ENCODE peak calls at places on chromosomes 7 and 10, in six cellular contexts. G, B, U, H, Z and S are unnamed samples.

GRCh38 chr7:130274983-130275649 is 8.5 kb downstream of the CPA2 start:
- DNase-seq in Z (no peak), G (no peak), B (no peak), U (no peak), H (no peak), S (no peak)

GRCh38 chr10:79298403-79299244 is 48.6 kb upstream of the PPIF start:
- DNase-seq in B (no peak), H (no peak), G (no peak), Z (no peak), U (peak), S (no peak)

GRCh38 chr7:143205560-143206293 is 16.1 kb upstream of the TAS2R40 start:
- DNase-seq in H (peak), B (no peak), Z (peak), U (peak), G (no peak), S (no peak)

GRCh38 chr10:24449334-24449740 is 240.4 kb downstream of the KIAA1217 start:
- DNase-seq in Z (no peak), G (no peak), U (peak), H (no peak), B (no peak), S (no peak)

GRCh38 chr10:49571419-49571818 is 32.5 kb upstream of the ERCC6 start:
- DNase-seq in G (no peak), U (no peak), H (no peak), Z (no peak), B (no peak), S (no peak)

GRCh38 chr7:101828308-101829020 is 11.0 kb downstream of the CUX1 start:
- DNase-seq in Z (no peak), U (no peak), B (no peak), H (no peak), G (peak), S (no peak)

GRCh38 chr7:97680622-97681021 is 51.3 kb upstream of the TAC1 start:
- DNase-seq in Z (no peak), G (no peak), H (no peak), U (no peak), B (no peak), S (no peak)

GRCh38 chr7:28430626-28431025 is 18.3 kb downstream of the CREB5 start:
- DNase-seq in Z (no peak), U (no peak), G (no peak), H (no peak), B (no peak), S (no peak)

GRCh38 chr10:75400769-75401568 is 595 bp downstream of the ZNF503 start:
- DNase-seq in G (peak), Z (peak), U (peak), H (peak), B (no peak), S (no peak)

GRCh38 chr7:13407911-13408310 is 581.6 kb downstream of the ETV1 start:
- DNase-seq in H (no peak), B (no peak), U (no peak), Z (no peak), G (no peak), S (no peak)

GRCh38 chr10:30518907-30519306 is 84.9 kb downstream of the MAP3K8 start:
- DNase-seq in Z (no peak), U (no peak), H (no peak), B (no peak), G (no peak), S (no peak)

GRCh38 chr7:107891619-107892366 is 810 bp downstream of the DLD start:
- DNase-seq in U (peak), G (no peak), H (no peak), B (no peak), Z (no peak), S (no peak)

GRCh38 chr7:104951546-104951945 is 62.5 kb upstream of the KMT2E start:
- DNase-seq in Z (no peak), G (no peak), U (peak), H (no peak), B (no peak), S (no peak)

GRCh38 chr7:52269669-52270068 is 765.8 kb upstream of the POM121L12 start:
- DNase-seq in Z (no peak), B (no peak), U (no peak), H (no peak), G (no peak), S (no peak)

GRCh38 chr10:72320676-72321247 is 34.0 kb downstream of the DNAJB12 start:
- DNase-seq in H (peak), Z (peak), U (peak), B (peak), G (no peak), S (no peak)

GRCh38 chr10:24851595-24851994 is 100.8 kb downstream of the PRTFDC1 start:
- DNase-seq in B (no peak), H (no peak), U (peak), G (no peak), Z (peak), S (peak)

GRCh38 chr10:16746856-16747255 is 70.4 kb downstream of the RSU1 start:
- DNase-seq in Z (no peak), B (no peak), U (no peak), G (no peak), H (no peak), S (no peak)

GRCh38 chr7:105799677-105800076 is 76.7 kb downstream of the ATXN7L1 start:
- DNase-seq in Z (no peak), B (no peak), G (no peak), U (no peak), H (peak), S (no peak)

GRCh38 chr10:131858118-131858515 is 42.7 kb upstream of the PPP2R2D start:
- DNase-seq in B (no peak), G (peak), Z (no peak), U (no peak), H (no peak), S (no peak)

GRCh38 chr10:59508956-59509355 is 146.6 kb upstream of the FAM13C start:
- DNase-seq in U (no peak), Z (no peak), H (no peak), B (no peak), G (no peak), S (no peak)

GRCh38 chr7:94701555-94701973 is 45.6 kb upstream of the SGCE start:
- DNase-seq in U (peak), B (no peak), G (no peak), Z (no peak), H (no peak), S (no peak)

GRCh38 chr7:144821069-144821468 is 14.8 kb downstream of the TPK1 start:
- DNase-seq in G (no peak), B (no peak), Z (no peak), H (no peak), U (no peak), S (no peak)

GRCh38 chr10:49309691-49310371 is 10.9 kb downstream of the C10orf71 start:
- DNase-seq in H (no peak), B (peak), Z (no peak), G (peak), U (no peak), S (no peak)

GRCh38 chr10:100637785-100638184 is 102.0 kb downstream of the HIF1AN start:
- DNase-seq in Z (no peak), B (no peak), H (no peak), G (no peak), U (peak), S (no peak)

GRCh38 chr10:35304649-35305048 is 31.7 kb upstream of the CCNY start:
- DNase-seq in U (no peak), B (no peak), G (no peak), H (no peak), Z (no peak), S (no peak)

GRCh38 chr7:1693991-1694524 is 24.0 kb downstream of the ELFN1 start:
- DNase-seq in Z (peak), G (peak), B (no peak), H (no peak), U (peak), S (no peak)
- H3K27ac ChIP-seq in Z (no peak), G (no peak), B (no peak), H (no peak), U (peak), S (no peak)

DNA sequence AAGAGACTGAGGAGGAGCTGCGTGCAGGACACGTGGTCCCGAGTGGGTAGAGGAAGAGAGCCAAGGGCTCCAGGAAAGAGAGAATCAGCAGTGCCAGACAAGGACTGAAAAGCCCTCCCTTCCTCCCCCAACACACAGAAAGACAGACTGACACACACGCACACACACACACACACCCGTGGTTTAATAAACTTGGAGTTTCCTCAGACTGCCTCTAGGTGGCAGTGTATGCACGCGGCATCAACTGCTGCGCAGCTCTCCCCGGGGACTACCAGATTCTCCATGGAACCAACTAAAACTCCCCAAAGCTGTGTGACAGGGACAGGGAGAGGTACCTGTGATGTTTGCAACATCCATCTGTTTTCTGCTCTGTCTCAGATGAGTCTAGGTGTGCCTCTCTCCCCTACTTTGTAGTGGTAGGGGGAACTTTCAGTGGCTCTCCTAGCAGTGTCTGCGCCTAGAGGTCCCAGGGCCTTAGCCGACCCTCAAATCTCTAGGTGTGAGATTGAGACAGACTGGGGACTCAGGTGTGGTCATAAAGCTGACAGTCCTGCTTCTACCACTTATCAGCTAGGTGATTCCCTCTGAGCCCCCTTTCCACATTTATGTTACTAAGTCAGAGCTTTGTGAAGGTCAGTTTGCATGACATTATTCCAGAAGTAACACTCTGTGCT is 9.3 kb upstream of the TSPAN14 start:
- DNase-seq in U (peak), H (peak), Z (peak), B (no peak), G (peak), S (peak)
- H3K4me3 ChIP-seq in U (no peak), H (no peak), Z (no peak), B (no peak), G (no peak), S (no peak)

GRCh38 chr7:139726485-139726869 is 51.3 kb downstream of the HIPK2 start:
- DNase-seq in G (no peak), B (no peak), H (no peak), Z (no peak), U (peak), S (no peak)
- H3K27ac ChIP-seq in G (peak), B (no peak), H (peak), Z (peak), U (no peak), S (no peak)

DNA sequence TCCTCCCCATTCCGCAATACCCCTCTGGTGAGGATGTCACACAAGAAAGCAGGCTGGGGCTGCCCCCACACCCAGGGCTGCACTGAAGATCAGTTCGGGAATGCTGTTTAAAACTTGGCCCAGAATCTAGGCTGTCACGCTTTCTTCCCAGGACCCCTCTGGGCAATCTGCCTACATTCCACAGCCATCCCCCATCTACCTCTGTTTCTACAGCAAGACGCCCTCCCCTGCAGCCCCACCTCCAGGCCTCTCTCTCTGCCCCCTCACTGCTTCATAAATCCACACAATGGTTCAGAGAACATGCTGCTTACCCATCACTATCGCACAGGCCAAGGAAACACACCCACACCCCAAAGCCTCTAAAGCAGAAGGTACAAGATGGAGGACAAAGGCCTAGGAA is 36.0 kb downstream of the XPNPEP1 start:
- DNase-seq in H (no peak), G (no peak), B (no peak), U (peak), Z (no peak), S (no peak)
- H3K4me3 ChIP-seq in H (no peak), G (no peak), B (no peak), U (no peak), Z (no peak), S (no peak)

GRCh38 chr7:102994567-102994966 is 80.0 kb downstream of the FBXL13 start:
- DNase-seq in Z (no peak), B (no peak), U (no peak), G (no peak), H (no peak), S (no peak)
- H3K27ac ChIP-seq in Z (no peak), B (no peak), U (no peak), G (no peak), H (no peak), S (no peak)

DNA sequence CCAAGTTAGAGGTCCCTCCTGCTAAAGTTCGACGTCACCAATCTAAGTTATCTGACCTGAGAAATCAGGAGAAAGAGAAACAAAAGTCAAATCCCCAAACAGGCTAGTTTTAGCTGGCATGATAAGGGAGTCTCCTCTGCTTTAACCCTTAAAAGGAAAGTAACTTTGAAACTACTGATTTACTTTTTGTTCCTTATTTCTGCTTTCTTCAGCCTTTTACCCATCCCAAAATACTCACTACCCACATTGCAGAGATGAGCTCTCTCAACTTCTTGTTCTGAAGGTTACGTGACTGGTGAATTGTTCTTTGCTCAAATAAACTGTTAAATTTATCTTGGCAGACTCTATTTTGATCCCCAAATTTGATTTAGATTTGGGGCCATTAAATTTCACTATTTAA is 40.0 kb downstream of the AVL9 start:
- DNase-seq in U (no peak), Z (no peak), G (no peak), B (no peak), H (no peak), S (no peak)
- H3K4me3 ChIP-seq in U (no peak), Z (no peak), G (no peak), B (no peak), H (no peak), S (no peak)

DNA sequence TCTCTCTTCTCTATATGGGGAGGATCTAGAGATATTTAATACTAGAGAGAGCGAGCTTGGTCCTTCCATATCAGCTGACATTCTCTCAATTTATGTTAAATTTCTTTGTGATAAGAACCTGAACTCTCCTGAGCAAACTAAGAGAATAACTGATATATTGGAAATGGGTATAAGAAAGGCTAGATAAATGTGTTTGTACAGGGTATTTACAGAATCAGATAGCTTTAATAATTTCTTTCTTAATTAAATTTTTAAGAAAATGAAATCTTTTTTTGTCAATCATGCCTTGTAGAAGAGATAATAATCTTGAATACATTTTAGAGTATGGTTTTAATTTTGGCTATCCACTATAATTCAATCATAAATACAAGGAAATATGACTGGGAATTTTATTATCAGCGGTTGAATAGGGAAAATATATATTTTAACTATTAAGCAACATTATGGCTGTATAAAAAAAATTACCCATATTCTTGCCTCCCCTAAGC is 58.7 kb downstream of the ANKIB1 start:
- DNase-seq in B (no peak), U (no peak), Z (no peak), H (no peak), G (no peak), S (no peak)
- H3K27ac ChIP-seq in B (no peak), U (no peak), Z (no peak), H (no peak), G (no peak), S (no peak)

DNA sequence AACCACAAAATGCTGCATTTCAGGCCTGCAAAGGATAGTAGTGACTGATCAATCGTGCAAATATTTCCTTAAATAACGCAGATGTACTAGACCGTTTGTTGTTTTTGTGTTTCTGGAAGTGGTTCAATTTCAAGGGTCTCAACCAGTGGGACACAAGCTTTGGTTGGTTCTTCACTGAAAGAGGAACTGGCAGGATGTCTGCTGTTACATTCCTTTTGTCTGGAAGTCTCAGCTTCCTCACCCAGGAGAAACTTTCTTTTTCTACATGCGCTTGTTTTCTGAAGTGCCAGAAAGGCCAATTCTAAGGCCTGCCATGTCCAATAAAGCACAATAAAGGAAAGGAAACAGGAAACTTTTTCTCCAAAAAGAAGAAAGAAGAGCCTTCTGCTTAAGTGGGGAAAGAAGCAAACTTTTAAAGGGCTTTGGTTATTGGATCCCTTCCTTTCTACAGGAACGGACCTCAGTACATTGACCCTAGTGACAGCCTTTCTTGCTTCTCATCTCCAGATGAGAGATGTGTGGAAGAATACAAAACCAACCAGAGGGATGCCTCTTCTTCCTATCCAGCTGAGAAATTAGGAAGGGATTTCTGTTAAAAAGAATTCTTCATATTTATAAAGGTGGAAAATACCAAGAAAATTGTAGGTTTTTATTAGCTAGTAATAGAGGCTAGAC is 4.2 kb downstream of the DKK1 start:
- DNase-seq in H (no peak), Z (no peak), B (no peak), U (peak), G (no peak), S (no peak)
- H3K4me3 ChIP-seq in H (no peak), Z (no peak), B (no peak), U (no peak), G (no peak), S (no peak)

DNA sequence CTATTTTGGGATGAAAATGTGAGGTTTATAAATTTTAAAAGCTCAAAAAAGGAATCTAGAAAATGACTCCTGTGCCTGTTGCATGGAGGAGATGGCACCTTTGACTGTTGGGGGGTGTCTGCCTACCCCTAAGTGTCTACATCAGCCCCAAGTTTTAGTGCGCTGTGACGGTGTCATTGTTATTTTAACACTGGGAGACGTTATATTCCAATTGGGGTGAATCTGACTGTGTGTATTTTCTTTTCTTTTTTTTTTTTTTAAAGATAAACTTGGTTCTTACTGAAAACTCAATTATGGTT is 517 bp downstream of the SRGN start:
- DNase-seq in G (no peak), H (no peak), Z (no peak), U (peak), B (no peak), S (peak)
- H3K27ac ChIP-seq in G (peak), H (peak), Z (peak), U (no peak), B (peak), S (peak)